ENCODE peak calls at places on chromosomes 7 and 10, in nine cellular contexts. U, C, K, A, Z, D, V, M and B are unnamed samples.

GRCh38 chr10:45502458-45502857 is 128.4 kb downstream of the ALOX5 start:
- DNase-seq in A (no peak), C (no peak), U (peak), M (no peak), K (no peak), D (peak), V (no peak), Z (no peak), B (no peak)

GRCh38 chr7:33725641-33726040 is 179.7 kb upstream of the BMPER start:
- DNase-seq in Z (no peak), U (no peak), C (no peak), M (peak), D (no peak), K (no peak), V (no peak), A (no peak), B (no peak)

GRCh38 chr7:94666879-94667587 is 11.1 kb upstream of the SGCE start:
- DNase-seq in A (no peak), D (no peak), U (no peak), V (no peak), Z (no peak), C (no peak), M (no peak), K (no peak), B (no peak)

GRCh38 chr10:15540729-15541128 is 169.6 kb upstream of the FAM171A1 start:
- DNase-seq in C (no peak), D (no peak), V (no peak), M (no peak), A (no peak), Z (no peak), U (no peak), K (no peak), B (no peak)

GRCh38 chr10:17454181-17454800 is at the start of gene ST8SIA6:
- DNase-seq in D (no peak), C (peak), Z (peak), U (peak), V (peak), A (no peak), K (no peak), M (peak), B (peak)

GRCh38 chr10:74234569-74234968 is 83.5 kb downstream of the ADK start:
- DNase-seq in U (no peak), C (no peak), M (no peak), A (no peak), Z (no peak), K (no peak), D (no peak), V (no peak), B (no peak)

GRCh38 chr7:114977277-114977676 is 55.4 kb downstream of the MDFIC start:
- DNase-seq in D (no peak), K (no peak), A (no peak), C (no peak), Z (no peak), M (no peak), V (no peak), U (no peak), B (no peak)

GRCh38 chr10:94429049-94429707 is 26.8 kb downstream of the TBC1D12 start:
- DNase-seq in U (no peak), K (no peak), Z (no peak), M (no peak), A (no peak), C (no peak), D (no peak), V (no peak), B (no peak)

GRCh38 chr7:20504060-20504459 is 111.4 kb upstream of the ABCB5 start:
- DNase-seq in A (no peak), C (no peak), M (peak), V (no peak), Z (no peak), K (no peak), D (no peak), U (no peak), B (no peak)

GRCh38 chr7:68688416-68689086 is 909.7 kb upstream of the AUTS2 start:
- DNase-seq in M (no peak), U (no peak), C (no peak), Z (no peak), D (no peak), K (no peak), V (no peak), A (no peak), B (no peak)

GRCh38 chr10:76114556-76114955 is 683.1 kb downstream of the LRMDA start:
- DNase-seq in V (peak), A (no peak), D (peak), M (no peak), K (no peak), Z (no peak), U (no peak), C (no peak), B (no peak)

GRCh38 chr10:103795634-103796265 is 59.6 kb downstream of the SH3PXD2A start:
- DNase-seq in U (no peak), C (no peak), A (no peak), M (peak), D (no peak), V (no peak), K (peak), Z (no peak), B (no peak)

GRCh38 chr10:108598831-108599230 is 1324.5 kb downstream of the XPNPEP1 start:
- DNase-seq in U (peak), Z (no peak), D (peak), M (no peak), A (no peak), K (no peak), C (no peak), V (no peak), B (no peak)

GRCh38 chr10:76839276-76839675 is 798.3 kb downstream of the KCNMA1 start:
- DNase-seq in U (no peak), D (no peak), M (no peak), C (no peak), V (no peak), Z (peak), A (no peak), K (no peak), B (no peak)

GRCh38 chr7:65441010-65441409 is 67.4 kb downstream of the ZNF92 start:
- DNase-seq in U (peak), D (no peak), A (no peak), M (no peak), Z (no peak), V (no peak), C (no peak), K (no peak), B (no peak)

GRCh38 chr7:149741629-149742028 is 31.8 kb downstream of the ZNF467 start:
- DNase-seq in Z (no peak), C (no peak), U (no peak), D (no peak), V (no peak), M (peak), A (no peak), K (no peak), B (no peak)

GRCh38 chr10:12501851-12502525 is 152.6 kb downstream of the CAMK1D start:
- DNase-seq in A (no peak), V (peak), C (no peak), K (peak), M (no peak), Z (no peak), D (no peak), U (no peak), B (peak)

GRCh38 chr7:17239046-17239445 is 59.4 kb upstream of the AHR start:
- DNase-seq in A (no peak), D (no peak), M (no peak), V (no peak), K (no peak), C (no peak), Z (no peak), U (no peak), B (no peak)

GRCh38 chr7:6505685-6506559 is 45.3 kb downstream of the GRID2IP start:
- DNase-seq in U (no peak), D (no peak), A (no peak), V (no peak), C (no peak), M (peak), Z (no peak), K (no peak), B (no peak)

GRCh38 chr7:1058821-1059199 is 14.5 kb downstream of the GPR146 start:
- DNase-seq in Z (no peak), K (no peak), V (no peak), D (no peak), U (no peak), C (no peak), M (no peak), A (no peak), B (no peak)

GRCh38 chr10:72954230-72954595 is 393 bp downstream of the PLA2G12B start:
- DNase-seq in Z (no peak), U (no peak), M (no peak), K (no peak), V (no peak), C (no peak), D (peak), A (no peak), B (no peak)

GRCh38 chr7:131546583-131547111 is 9.8 kb downstream of the PODXL start:
- DNase-seq in Z (no peak), C (no peak), D (peak), A (no peak), K (peak), U (peak), V (no peak), M (peak), B (no peak)

GRCh38 chr7:74364061-74364460 is 74.9 kb downstream of the CLIP2 start:
- DNase-seq in U (peak), D (peak), Z (no peak), V (no peak), M (peak), C (no peak), A (no peak), K (no peak), B (no peak)

GRCh38 chr10:78039743-78040142 is 6.1 kb downstream of the RPS24 start:
- DNase-seq in Z (no peak), U (no peak), V (no peak), A (no peak), C (no peak), D (no peak), M (no peak), K (no peak), B (no peak)

GRCh38 chr10:856405-857157 is 74.9 kb downstream of the LARP4B start:
- DNase-seq in Z (no peak), C (no peak), D (no peak), A (no peak), U (no peak), K (no peak), M (no peak), V (no peak), B (no peak)

GRCh38 chr7:111953611-111954010 is 252.6 kb downstream of the DOCK4 start:
- DNase-seq in Z (no peak), V (no peak), D (peak), A (no peak), C (no peak), U (peak), M (peak), K (no peak), B (no peak)

GRCh38 chr7:2106920-2107319 is 125.8 kb downstream of the MAD1L1 start:
- DNase-seq in A (no peak), M (peak), D (no peak), K (no peak), V (no peak), U (no peak), Z (no peak), C (no peak), B (peak)

GRCh38 chr7:129669901-129670300 is 58.4 kb downstream of the NRF1 start:
- DNase-seq in C (no peak), K (no peak), U (no peak), V (no peak), M (no peak), A (no peak), D (no peak), Z (no peak), B (no peak)

GRCh38 chr7:29146082-29146706 is at the start of gene CPVL:
- DNase-seq in M (peak), K (peak), A (peak), Z (peak), D (peak), V (peak), U (no peak), C (peak), B (peak)

GRCh38 chr10:33143160-33143728 is 185.2 kb upstream of the ITGB1 start:
- DNase-seq in K (peak), U (no peak), A (no peak), C (no peak), M (no peak), V (no peak), D (peak), Z (no peak), B (no peak)

GRCh38 chr7:91949221-91950009 is 8.8 kb downstream of the AKAP9 start:
- DNase-seq in Z (no peak), K (no peak), V (no peak), C (no peak), M (no peak), U (no peak), D (no peak), A (no peak), B (no peak)

GRCh38 chr7:30135551-30136271 is 925 bp downstream of the MTURN start:
- DNase-seq in Z (peak), D (peak), K (peak), C (peak), A (peak), U (peak), V (peak), M (peak), B (peak)

DNA sequence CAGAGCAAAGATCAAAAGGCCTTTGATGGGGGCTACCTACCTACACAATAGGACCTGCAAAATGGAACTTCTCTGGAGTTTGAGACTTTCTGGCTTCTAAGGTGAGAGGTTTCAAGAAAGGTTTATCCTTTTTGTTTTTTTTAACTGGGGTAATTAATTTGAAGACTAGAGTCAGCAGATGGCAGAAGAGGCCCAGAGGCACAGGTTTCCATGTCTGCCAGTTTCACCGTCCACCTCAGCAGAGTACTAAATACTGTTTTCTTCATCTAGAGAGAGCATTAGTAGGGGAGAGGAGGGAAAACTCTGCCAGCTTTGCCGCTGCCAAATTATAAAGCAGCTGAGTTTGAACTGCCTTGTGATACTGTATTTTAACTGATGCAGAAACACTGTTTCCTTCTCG is 138.7 kb downstream of the SLC25A13 start:
- DNase-seq in K (no peak), D (no peak), M (no peak), U (no peak), V (no peak), C (no peak), A (no peak), Z (no peak), B (no peak)
- TF ChIP-seq CTCF in K (no peak), D (no peak), M (no peak), U (no peak), V (no peak), C (no peak), A (no peak), Z (no peak), B (no peak)

GRCh38 chr10:79180619-79181221 is 112.0 kb downstream of the ZMIZ1 start:
- DNase-seq in D (no peak), K (no peak), V (no peak), M (no peak), C (no peak), Z (no peak), A (no peak), U (no peak), B (no peak)

GRCh38 chr10:79182763-79183467 is 114.1 kb downstream of the ZMIZ1 start:
- DNase-seq in M (no peak), Z (no peak), K (no peak), C (no peak), U (no peak), D (no peak), V (peak), A (no peak), B (peak)

GRCh38 chr10:79181227-79181626 is 112.5 kb downstream of the ZMIZ1 start:
- DNase-seq in K (no peak), D (no peak), Z (no peak), M (no peak), A (no peak), C (peak), V (no peak), U (no peak), B (no peak)

GRCh38 chr10:79182122-79182521 is 113.4 kb downstream of the ZMIZ1 start:
- DNase-seq in Z (no peak), A (no peak), U (no peak), C (no peak), V (no peak), D (no peak), M (no peak), K (no peak), B (no peak)

GRCh38 chr10:79181680-79182079 is 112.9 kb downstream of the ZMIZ1 start:
- DNase-seq in D (no peak), U (no peak), K (no peak), Z (no peak), C (no peak), V (no peak), M (no peak), A (no peak), B (no peak)
- TF ChIP-seq EP300 in D (no peak), U (no peak), K (no peak), Z (no peak), C (no peak), V (no peak), M (no peak), A (no peak), B (no peak)

DNA sequence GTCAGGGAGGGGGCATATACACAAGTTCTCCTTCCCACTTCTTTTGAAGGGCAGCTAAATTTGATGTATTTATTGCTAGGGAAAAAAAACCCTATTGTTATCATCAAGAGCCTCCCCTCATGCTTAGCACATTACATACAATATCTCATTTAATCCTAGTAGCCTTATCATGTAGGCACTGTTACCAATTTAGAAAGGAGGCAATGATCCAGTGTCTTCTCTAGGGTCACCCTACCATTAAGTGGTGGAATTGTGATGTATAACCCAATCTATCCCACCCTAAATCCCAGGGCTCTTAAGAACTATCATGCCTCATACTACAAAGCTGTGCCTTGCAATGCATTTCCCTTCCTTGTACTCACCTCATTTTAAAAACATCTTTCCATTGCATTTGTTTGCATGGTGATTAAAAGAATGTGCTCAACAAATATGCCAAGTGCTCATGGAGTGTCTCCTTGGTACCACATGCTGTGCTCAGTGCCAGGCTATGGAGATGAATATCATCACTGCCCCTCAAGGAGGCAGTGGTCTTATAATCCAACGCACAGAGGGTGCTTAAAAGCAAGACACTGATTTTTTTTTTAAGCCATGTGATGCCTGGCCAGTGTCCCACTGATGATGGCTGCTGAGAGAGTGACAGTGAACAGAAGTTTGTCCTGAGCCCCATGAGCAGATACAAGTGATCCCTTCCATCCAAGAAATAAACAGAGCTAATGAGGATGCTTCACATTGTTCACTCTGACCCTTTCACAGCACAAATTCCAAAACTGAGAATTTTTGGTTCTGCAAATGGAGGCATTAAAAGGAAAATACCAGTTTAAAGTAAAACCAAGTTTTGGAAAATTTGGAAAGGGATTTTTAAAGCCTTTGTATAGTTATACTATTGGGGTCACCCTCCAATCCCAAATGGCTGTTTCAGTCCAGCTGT is 98.2 kb downstream of the SORBS1 start:
- DNase-seq in M (no peak), D (no peak), U (no peak), Z (no peak), C (no peak), A (no peak), K (no peak), V (no peak), B (no peak)
- TF ChIP-seq CTCF in M (no peak), D (no peak), U (no peak), Z (no peak), C (no peak), A (no peak), K (no peak), V (no peak), B (no peak)

DNA sequence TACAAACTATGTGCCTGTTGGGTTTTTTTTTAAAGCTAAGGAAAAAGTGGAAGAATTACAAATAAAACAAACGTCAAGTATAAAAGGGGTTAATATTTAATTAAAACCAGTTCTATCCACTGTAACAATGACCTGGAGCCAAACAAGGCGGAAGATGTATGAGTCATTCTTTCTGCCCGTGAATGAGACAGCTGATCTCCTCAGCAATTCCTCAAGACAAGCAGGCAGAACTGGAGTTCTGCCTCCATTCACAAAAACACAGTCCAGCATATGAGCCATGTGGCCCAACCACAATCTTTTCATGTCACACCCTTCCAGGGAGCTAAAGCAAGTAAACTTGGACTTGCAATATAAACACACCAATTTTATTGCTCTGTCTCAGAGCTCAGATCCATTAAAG is 8.4 kb downstream of the ETV1 start:
- DNase-seq in K (peak), D (no peak), U (peak), Z (peak), V (peak), C (no peak), A (no peak), M (peak), B (peak)
- TF ChIP-seq EP300 in K (no peak), D (no peak), U (no peak), Z (no peak), V (no peak), C (no peak), A (peak), M (peak), B (no peak)